ENCODE peak calls at places on chromosomes 12 and 14, in eight cellular contexts. N, A, V, M, Z, E, D and W are unnamed samples.
A peak's percentile ranks its signal among the peaks of the same experiment; 100 is the strongest.

GRCh38 chr14:68523994-68524725 is 268.7 kb downstream of the ZFP36L1 start:
- DNase-seq in M (no peak), D (no peak), A (no peak), E (no peak), Z (no peak), V (no peak), N (no peak), W (no peak)

GRCh38 chr12:53113307-53113706 is 10.0 kb downstream of the SOAT2 start:
- DNase-seq in M (no peak), D (no peak), A (no peak), V (no peak), E (no peak), Z (no peak), N (no peak), W (no peak)

GRCh38 chr14:106308839-106309389 is 782.5 kb downstream of the TMEM121 start:
- DNase-seq in A (no peak), Z (peak; percentile 57), N (no peak), D (peak; percentile 68), M (peak; percentile 42), E (peak; percentile 67), V (no peak), W (peak; percentile 34)

GRCh38 chr12:18719922-18720321 is 17.9 kb downstream of the PLCZ1 start:
- DNase-seq in E (no peak), M (no peak), D (no peak), N (no peak), A (no peak), Z (no peak), V (no peak), W (no peak)

GRCh38 chr14:29085546-29085945 is 319.0 kb downstream of the FOXG1 start:
- DNase-seq in M (peak; percentile 49), Z (no peak), V (no peak), D (no peak), E (no peak), N (no peak), A (no peak), W (peak; percentile 7)

GRCh38 chr12:100827901-100828520 is 33.4 kb downstream of the ANO4 start:
- DNase-seq in N (peak; percentile 55), E (no peak), A (no peak), D (no peak), M (peak; percentile 65), Z (no peak), V (no peak), W (peak; percentile 16)

GRCh38 chr12:13147688-13148531 is 44.4 kb upstream of the GSG1 start:
- DNase-seq in A (no peak), V (no peak), D (no peak), Z (no peak), M (no peak), N (no peak), E (peak; percentile 63), W (no peak)

GRCh38 chr12:19190292-19191031 is 60.9 kb downstream of the PLEKHA5 start:
- DNase-seq in A (no peak), E (no peak), D (no peak), V (no peak), M (no peak), N (no peak), Z (no peak), W (no peak)

GRCh38 chr12:6180300-6181051 is 19.7 kb upstream of the CD9 start:
- DNase-seq in V (peak; percentile 72), Z (no peak), M (no peak), A (peak; percentile 57), E (peak; percentile 75), D (no peak), N (no peak), W (no peak)

GRCh38 chr14:78519863-78520262 is 349.7 kb downstream of the NRXN3 start:
- DNase-seq in V (no peak), A (no peak), N (no peak), D (no peak), E (no peak), M (peak; percentile 78), Z (peak; percentile 8), W (peak; percentile 55)

GRCh38 chr12:95083938-95084337 is 10.5 kb upstream of the NR2C1 start:
- DNase-seq in A (no peak), E (no peak), M (peak; percentile 86), Z (no peak), N (no peak), D (no peak), V (no peak), W (no peak)

GRCh38 chr12:88207921-88208640 is 66.0 kb downstream of the TMTC3 start:
- DNase-seq in Z (no peak), A (no peak), E (no peak), M (no peak), V (peak; percentile 51), D (no peak), N (no peak), W (no peak)

GRCh38 chr14:44165286-44165685 is 341.8 kb downstream of the FSCB start:
- DNase-seq in N (no peak), E (no peak), Z (no peak), D (no peak), V (no peak), M (no peak), A (no peak), W (no peak)

GRCh38 chr14:55794655-55795583 is 214.9 kb downstream of the KTN1 start:
- DNase-seq in E (no peak), D (no peak), M (no peak), Z (no peak), A (no peak), N (no peak), V (no peak), W (no peak)

GRCh38 chr12:8482446-8483080 is 26.8 kb downstream of the CLEC6A start:
- DNase-seq in V (no peak), Z (no peak), M (no peak), D (no peak), A (no peak), N (no peak), E (no peak), W (no peak)

GRCh38 chr12:56299853-56300643 is at the start of gene CS:
- DNase-seq in V (peak; percentile 99), E (peak; percentile 99), N (peak; percentile 99), Z (peak; percentile 99), A (peak; percentile 99), M (peak; percentile 100), D (peak; percentile 99), W (peak; percentile 99)

GRCh38 chr14:32167907-32168306 is 33.9 kb upstream of the RNU6-7 start:
- DNase-seq in N (no peak), A (no peak), V (no peak), Z (no peak), E (no peak), D (no peak), M (no peak), W (no peak)

GRCh38 chr14:63895510-63895909 is 42.7 kb downstream of the SYNE2 start:
- DNase-seq in A (no peak), M (no peak), N (no peak), V (no peak), Z (no peak), E (no peak), D (no peak), W (no peak)

DNA sequence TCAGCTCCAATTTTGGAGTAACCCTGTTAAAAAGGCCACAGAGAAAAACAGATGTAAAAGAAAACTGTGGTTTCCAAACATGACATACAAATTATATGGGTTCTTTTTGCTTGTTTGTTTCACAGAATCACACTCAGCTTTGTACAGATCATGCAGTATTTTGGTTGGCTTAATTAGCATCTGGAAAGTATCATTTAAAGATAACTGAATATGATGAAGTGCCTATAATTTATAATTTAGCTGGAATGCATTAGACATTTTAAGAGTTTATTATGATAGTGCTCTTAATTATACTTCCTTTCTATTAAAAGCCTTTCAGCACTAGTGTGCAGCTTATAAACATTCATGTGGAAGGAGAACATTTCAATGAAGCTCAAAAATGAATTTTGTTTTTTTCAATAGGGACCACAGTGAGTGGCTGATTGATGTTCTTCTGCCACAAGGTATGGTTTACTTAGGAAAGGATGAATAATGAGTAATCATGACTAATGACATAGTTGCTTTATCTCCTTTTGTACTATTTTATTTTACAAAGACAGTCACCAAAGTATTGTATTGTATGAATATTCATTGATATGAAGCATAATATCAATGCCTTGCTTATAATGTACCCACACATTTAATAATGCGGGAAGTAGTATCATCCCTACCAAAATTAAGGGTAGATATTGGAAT is 98.3 kb downstream of the UNC79 start:
- DNase-seq in D (no peak), A (no peak), V (no peak), Z (no peak), E (no peak), N (no peak), M (no peak), W (no peak)
- H3K4me3 ChIP-seq in D (no peak overlapping the region), A (no peak overlapping the region), V (no peak overlapping the region), Z (no peak overlapping the region), E (no peak overlapping the region), N (no peak overlapping the region), M (no peak overlapping the region), W (no peak overlapping the region)

DNA sequence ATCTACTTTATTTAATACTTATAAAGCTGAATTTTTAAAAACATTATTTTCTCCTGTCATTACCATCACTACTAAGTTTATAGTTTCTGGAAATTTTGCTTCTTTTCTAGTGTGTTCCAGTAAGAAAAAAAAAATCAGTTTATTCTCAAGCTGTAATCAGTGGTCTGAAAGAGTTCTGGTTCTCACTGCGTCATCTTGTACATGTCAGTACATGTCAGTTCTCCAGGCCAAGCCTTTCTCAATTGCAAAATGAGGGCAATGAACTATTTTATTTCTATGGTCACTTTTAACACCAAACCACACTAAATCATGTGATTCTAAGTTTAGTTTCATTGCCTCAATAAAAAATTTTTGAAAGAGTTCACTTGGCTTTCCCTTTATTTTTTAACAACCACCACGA is 468.9 kb upstream of the LRFN5 start:
- DNase-seq in N (no peak), D (no peak), A (no peak), E (no peak), V (no peak), Z (no peak), M (no peak), W (no peak)
- H3K4me3 ChIP-seq in N (no peak overlapping the region), D (no peak overlapping the region), A (no peak overlapping the region), E (no peak overlapping the region), V (no peak overlapping the region), Z (no peak overlapping the region), M (no peak overlapping the region), W (no peak overlapping the region)

GRCh38 chr12:130192667-130193345 is 30.5 kb downstream of the FZD10 start:
- DNase-seq in A (no peak), D (no peak), N (no peak), Z (no peak), V (no peak), M (peak; percentile 14), E (no peak), W (peak; percentile 66)
- H3K4me3 ChIP-seq in A (no peak overlapping the region), D (no peak overlapping the region), N (no peak overlapping the region), Z (no peak overlapping the region), V (no peak overlapping the region), M (no peak overlapping the region), E (no peak overlapping the region), W (no peak overlapping the region)

DNA sequence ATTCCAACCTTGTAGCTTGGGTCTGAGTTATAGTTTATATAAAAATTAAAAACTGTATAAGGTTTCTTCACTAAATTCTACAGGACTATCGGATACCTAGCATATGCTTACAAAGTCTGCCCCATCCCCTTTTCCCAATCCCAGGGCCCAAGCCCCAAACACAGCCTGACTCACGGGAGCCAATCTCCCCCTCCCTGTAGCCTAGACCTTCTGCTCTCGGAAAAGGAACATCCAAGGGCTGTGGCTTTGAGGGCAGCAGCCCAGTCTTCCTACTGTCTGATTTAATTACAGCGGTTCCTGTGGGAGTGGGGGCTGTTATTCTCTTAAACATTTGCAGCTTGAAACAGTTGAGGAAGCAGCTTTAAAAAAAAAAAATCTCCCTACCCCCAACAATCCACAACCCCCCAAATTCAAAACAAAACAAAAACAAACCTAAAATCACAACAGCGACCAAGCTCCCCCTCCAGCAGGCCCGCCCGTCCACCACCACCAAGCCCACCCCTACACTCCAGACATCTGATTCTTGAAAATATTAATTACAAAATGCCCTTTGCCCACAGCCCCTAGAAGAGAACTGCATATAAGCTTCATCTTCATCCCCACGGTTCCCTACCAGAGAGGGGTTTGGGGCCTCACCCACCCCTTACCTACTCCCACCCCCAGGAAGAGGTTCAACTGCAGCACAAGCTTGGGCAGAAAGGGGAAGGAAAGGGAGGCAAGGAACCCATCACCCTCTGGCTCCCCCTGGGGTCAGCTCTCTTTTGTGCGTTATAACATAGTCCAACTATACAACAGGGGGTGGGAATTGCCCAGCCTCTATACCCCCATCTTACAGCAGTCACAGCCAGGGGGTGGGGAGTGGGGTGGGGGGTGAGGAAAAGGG is 1.1 kb upstream of the PRKAG1 start:
- DNase-seq in M (peak; percentile 38), N (peak; percentile 46), E (no peak), V (peak; percentile 49), D (peak; percentile 30), Z (peak; percentile 38), A (no peak), W (peak; percentile 91)
- H3K4me3 ChIP-seq in M (peak overlapping the region; percentile 80), N (no peak overlapping the region), E (peak overlapping the region; percentile 81), V (peak overlapping the region; percentile 88), D (no peak overlapping the region), Z (peak overlapping the region; percentile 82), A (peak overlapping the region; percentile 93), W (no peak overlapping the region)